ENCODE peak calls at places on chromosomes 13 and 19, in six cellular contexts. One of them, this sample, is unnamed.

GRCh38 chr13:27975579-27976361 is 6.7 kb upstream of the CDX2 start:
- DNase-seq in tibial artery: no peak
- DNase-seq in AG09309: no peak
- DNase-seq in body of pancreas: no peak
- DNase-seq in kidney epithelial cell: no peak
- DNase-seq in heart left ventricle: no peak
- DNase-seq in this sample: no peak

GRCh38 chr13:26861951-26862350 is 101.4 kb upstream of the GPR12 start:
- DNase-seq in kidney epithelial cell: no peak
- DNase-seq in tibial artery: no peak
- DNase-seq in body of pancreas: no peak
- DNase-seq in heart left ventricle: no peak
- DNase-seq in AG09309: no peak
- DNase-seq in this sample: no peak

GRCh38 chr13:37960427-37960826 is 90.9 kb upstream of the TRPC4 start:
- DNase-seq in tibial artery: no peak
- DNase-seq in heart left ventricle: no peak
- DNase-seq in AG09309: no peak
- DNase-seq in body of pancreas: no peak
- DNase-seq in kidney epithelial cell: no peak
- DNase-seq in this sample: no peak

GRCh38 chr19:57068921-57069697 is 50.7 kb upstream of the USP29 start:
- DNase-seq in tibial artery: no peak
- DNase-seq in body of pancreas: peak
- DNase-seq in kidney epithelial cell: no peak
- DNase-seq in AG09309: no peak
- DNase-seq in heart left ventricle: no peak
- DNase-seq in this sample: no peak

GRCh38 chr13:48155850-48156249 is 60.9 kb upstream of the MED4 start:
- DNase-seq in heart left ventricle: no peak
- DNase-seq in tibial artery: no peak
- DNase-seq in body of pancreas: no peak
- DNase-seq in kidney epithelial cell: no peak
- DNase-seq in AG09309: peak
- DNase-seq in this sample: peak

GRCh38 chr19:53424968-53425597 is 6.7 kb upstream of the ZNF761 start:
- DNase-seq in AG09309: peak
- DNase-seq in tibial artery: peak
- DNase-seq in body of pancreas: peak
- DNase-seq in kidney epithelial cell: no peak
- DNase-seq in heart left ventricle: peak
- DNase-seq in this sample: peak

GRCh38 chr19:19490247-19490968 is 24.9 kb downstream of the TSSK6 start:
- DNase-seq in AG09309: peak
- DNase-seq in kidney epithelial cell: peak
- DNase-seq in heart left ventricle: peak
- DNase-seq in tibial artery: peak
- DNase-seq in body of pancreas: peak
- DNase-seq in this sample: peak

GRCh38 chr13:33445024-33445423 is 159.5 kb upstream of the STARD13 start:
- DNase-seq in body of pancreas: no peak
- DNase-seq in tibial artery: no peak
- DNase-seq in heart left ventricle: no peak
- DNase-seq in kidney epithelial cell: no peak
- DNase-seq in AG09309: no peak
- DNase-seq in this sample: no peak

GRCh38 chr13:35855531-35856019 is 275.6 kb downstream of the DCLK1 start:
- DNase-seq in kidney epithelial cell: peak
- DNase-seq in body of pancreas: no peak
- DNase-seq in tibial artery: no peak
- DNase-seq in heart left ventricle: no peak
- DNase-seq in AG09309: no peak
- DNase-seq in this sample: no peak

DNA sequence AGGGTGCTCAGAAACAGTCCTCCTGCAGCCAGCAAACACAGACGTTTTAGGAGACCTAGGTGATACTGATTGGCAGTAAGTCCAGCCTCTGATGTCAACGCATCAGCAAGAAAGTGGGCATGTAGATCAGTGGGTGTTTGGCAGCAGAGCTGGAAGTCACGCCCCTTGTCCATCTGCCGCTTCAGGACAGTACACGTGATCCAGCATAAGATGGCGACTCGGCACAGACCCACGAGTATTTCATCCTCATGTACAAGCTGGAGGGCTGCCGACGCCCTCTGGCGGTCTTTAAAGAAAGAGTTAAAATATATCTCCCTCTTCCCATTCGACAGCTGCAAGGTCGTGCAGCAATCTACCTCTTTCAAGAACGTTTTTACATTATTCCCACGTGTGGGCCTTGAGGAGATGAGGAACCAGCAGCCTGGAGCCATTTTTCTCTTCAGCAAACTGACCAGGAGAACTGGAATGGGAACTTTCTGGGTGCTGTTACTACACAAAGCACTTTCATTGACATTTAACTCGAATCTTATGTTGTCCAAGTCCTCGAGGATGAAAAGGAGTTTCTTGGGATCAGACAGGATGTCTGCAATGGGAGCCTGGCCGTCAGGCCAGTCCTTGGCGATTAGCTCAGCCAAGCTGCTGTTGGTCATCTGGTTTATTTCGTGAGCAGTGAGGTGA is 22.3 kb downstream of the NLRP11 start:
- DNase-seq in AG09309: peak
- DNase-seq in heart left ventricle: peak
- DNase-seq in tibial artery: peak
- DNase-seq in body of pancreas: peak
- DNase-seq in kidney epithelial cell: no peak
- DNase-seq in this sample: no peak
- TF ChIP-seq CTCF in AG09309: peak
- TF ChIP-seq CTCF in heart left ventricle: no peak
- TF ChIP-seq CTCF in tibial artery: no peak
- TF ChIP-seq CTCF in body of pancreas: peak
- TF ChIP-seq CTCF in kidney epithelial cell: peak
- TF ChIP-seq CTCF in this sample: no peak

DNA sequence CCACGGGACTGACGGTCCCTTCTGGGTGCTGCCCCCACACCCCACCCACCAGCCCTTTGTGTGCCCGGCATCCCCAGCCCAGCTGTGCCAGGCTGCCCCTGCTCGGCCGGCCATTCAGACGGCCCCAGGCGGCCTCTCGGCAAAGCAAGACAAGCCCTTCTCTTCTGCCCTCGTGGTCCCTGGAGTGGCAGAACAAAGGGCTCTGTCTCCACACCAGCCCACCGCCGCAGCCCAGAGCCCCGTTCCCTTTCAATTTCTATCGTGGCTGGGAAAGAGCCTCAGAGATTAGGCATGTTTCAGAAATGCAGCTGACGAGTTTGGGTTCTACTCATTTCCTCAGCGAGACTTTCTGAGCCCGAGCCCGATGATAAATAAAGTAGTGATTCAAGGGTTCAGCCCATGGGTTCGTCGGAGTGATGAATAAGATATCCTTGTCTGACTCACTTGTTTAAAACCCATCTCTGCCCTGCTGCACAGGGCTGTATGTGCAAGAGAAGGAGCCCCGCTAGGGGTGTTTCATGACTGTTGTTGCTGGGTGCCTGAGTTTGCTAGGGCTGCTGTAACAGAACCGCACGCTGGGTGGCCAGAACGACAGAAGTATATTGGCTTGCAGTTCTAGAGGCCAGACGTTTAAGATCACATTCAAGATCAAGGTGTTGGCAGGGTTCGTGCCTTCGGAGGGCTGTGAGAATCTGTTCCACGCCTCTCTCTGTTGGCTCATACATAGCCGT is 4.3 kb downstream of the MYO9B start:
- DNase-seq in tibial artery: peak
- DNase-seq in kidney epithelial cell: peak
- DNase-seq in body of pancreas: peak
- DNase-seq in AG09309: peak
- DNase-seq in heart left ventricle: peak
- DNase-seq in this sample: peak
- H3K4me3 ChIP-seq in tibial artery: peak
- H3K4me3 ChIP-seq in kidney epithelial cell: peak
- H3K4me3 ChIP-seq in body of pancreas: no peak
- H3K4me3 ChIP-seq in AG09309: peak
- H3K4me3 ChIP-seq in heart left ventricle: peak
- H3K4me3 ChIP-seq in this sample: peak

GRCh38 chr13:24540236-24541126 is 27.9 kb upstream of the PARP4 start:
- DNase-seq in kidney epithelial cell: no peak
- DNase-seq in heart left ventricle: no peak
- DNase-seq in AG09309: no peak
- DNase-seq in body of pancreas: no peak
- DNase-seq in tibial artery: no peak
- DNase-seq in this sample: no peak

GRCh38 chr13:24539500-24540165 is 27.1 kb upstream of the PARP4 start:
- DNase-seq in AG09309: no peak
- DNase-seq in heart left ventricle: no peak
- DNase-seq in kidney epithelial cell: no peak
- DNase-seq in body of pancreas: no peak
- DNase-seq in tibial artery: no peak
- DNase-seq in this sample: no peak

DNA sequence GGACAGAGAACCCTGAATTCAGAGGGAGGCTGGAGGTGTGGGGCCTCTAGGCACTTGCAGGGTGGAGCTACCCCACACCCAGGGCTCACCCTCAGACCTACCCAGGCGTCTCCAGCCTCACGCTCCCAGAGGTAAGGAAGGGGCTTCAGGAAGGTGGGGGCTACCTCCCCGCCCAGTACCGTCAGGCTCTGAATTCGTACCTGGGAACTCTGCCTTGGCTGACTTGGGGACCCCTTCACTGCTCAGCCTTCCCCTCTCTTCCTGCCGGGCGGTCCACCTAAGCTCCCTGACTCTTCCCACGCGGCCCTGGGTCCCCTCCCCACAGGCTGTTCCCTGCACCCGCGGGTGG is 28.5 kb upstream of the PARP4 start:
- DNase-seq in heart left ventricle: no peak
- DNase-seq in kidney epithelial cell: no peak
- DNase-seq in tibial artery: no peak
- DNase-seq in body of pancreas: no peak
- DNase-seq in AG09309: no peak
- DNase-seq in this sample: no peak
- TF ChIP-seq CTCF in heart left ventricle: no peak
- TF ChIP-seq CTCF in kidney epithelial cell: no peak
- TF ChIP-seq CTCF in tibial artery: no peak
- TF ChIP-seq CTCF in body of pancreas: no peak
- TF ChIP-seq CTCF in AG09309: no peak
- TF ChIP-seq CTCF in this sample: no peak

GRCh38 chr13:42057918-42058530 is 9.6 kb downstream of the DGKH start:
- DNase-seq in AG09309: no peak
- DNase-seq in tibial artery: no peak
- DNase-seq in kidney epithelial cell: no peak
- DNase-seq in body of pancreas: no peak
- DNase-seq in heart left ventricle: no peak
- DNase-seq in this sample: no peak

GRCh38 chr13:42056585-42056984 is 8.1 kb downstream of the DGKH start:
- DNase-seq in body of pancreas: no peak
- DNase-seq in kidney epithelial cell: no peak
- DNase-seq in heart left ventricle: no peak
- DNase-seq in tibial artery: no peak
- DNase-seq in AG09309: no peak
- DNase-seq in this sample: no peak

GRCh38 chr13:42054798-42055499 is 6.5 kb downstream of the DGKH start:
- DNase-seq in AG09309: no peak
- DNase-seq in heart left ventricle: no peak
- DNase-seq in tibial artery: no peak
- DNase-seq in body of pancreas: no peak
- DNase-seq in kidney epithelial cell: no peak
- DNase-seq in this sample: no peak

GRCh38 chr13:42055500-42056085 is 7.1 kb downstream of the DGKH start:
- DNase-seq in heart left ventricle: no peak
- DNase-seq in AG09309: no peak
- DNase-seq in tibial artery: no peak
- DNase-seq in kidney epithelial cell: no peak
- DNase-seq in body of pancreas: no peak
- DNase-seq in this sample: no peak

GRCh38 chr13:42056146-42056545 is 7.7 kb downstream of the DGKH start:
- DNase-seq in heart left ventricle: no peak
- DNase-seq in kidney epithelial cell: no peak
- DNase-seq in body of pancreas: no peak
- DNase-seq in AG09309: no peak
- DNase-seq in tibial artery: no peak
- DNase-seq in this sample: no peak
- H3K4me3 ChIP-seq in heart left ventricle: no peak
- H3K4me3 ChIP-seq in kidney epithelial cell: no peak
- H3K4me3 ChIP-seq in body of pancreas: no peak
- H3K4me3 ChIP-seq in AG09309: no peak
- H3K4me3 ChIP-seq in tibial artery: no peak
- H3K4me3 ChIP-seq in this sample: no peak

DNA sequence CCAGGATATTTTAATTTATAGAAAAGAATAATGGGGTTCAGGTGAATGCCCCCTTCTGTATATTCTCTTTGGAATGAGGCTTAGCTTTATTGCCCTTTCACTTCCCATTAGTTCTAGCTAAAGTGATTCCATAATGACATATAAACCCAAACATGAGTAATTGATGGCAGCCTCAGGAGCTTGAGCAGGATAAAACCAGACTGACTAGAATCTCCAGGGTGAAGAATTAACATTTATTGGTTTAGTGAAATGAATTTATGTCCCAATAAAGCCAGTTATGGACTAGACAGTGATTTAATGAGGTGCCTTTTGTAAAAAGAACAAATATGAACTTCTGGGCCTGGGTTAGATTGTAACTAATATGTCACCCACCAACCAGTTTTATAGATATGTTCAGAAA is 26.7 kb upstream of the OLFM4 start:
- DNase-seq in AG09309: no peak
- DNase-seq in tibial artery: no peak
- DNase-seq in heart left ventricle: no peak
- DNase-seq in body of pancreas: no peak
- DNase-seq in kidney epithelial cell: no peak
- DNase-seq in this sample: no peak
- TF ChIP-seq CTCF in AG09309: no peak
- TF ChIP-seq CTCF in tibial artery: no peak
- TF ChIP-seq CTCF in heart left ventricle: no peak
- TF ChIP-seq CTCF in body of pancreas: no peak
- TF ChIP-seq CTCF in kidney epithelial cell: no peak
- TF ChIP-seq CTCF in this sample: no peak

DNA sequence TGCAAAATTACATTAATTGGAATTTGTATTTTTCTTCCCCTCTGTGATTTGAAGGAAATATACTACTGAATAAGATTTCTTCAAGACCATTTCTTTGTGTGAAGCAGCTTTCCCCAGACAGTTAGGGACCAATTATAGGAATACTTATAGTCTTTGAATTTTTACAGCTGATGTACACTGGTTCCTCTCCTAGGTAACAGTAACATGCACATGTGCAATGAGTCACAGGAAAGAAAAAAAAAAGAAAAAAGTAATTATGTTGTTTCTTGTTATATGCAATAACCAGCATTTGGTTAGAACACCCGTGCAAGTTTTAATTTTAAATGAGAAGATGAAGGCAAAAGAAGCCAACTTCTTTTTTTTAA is 81.9 kb downstream of the PCDH9 start:
- DNase-seq in AG09309: no peak
- DNase-seq in heart left ventricle: no peak
- DNase-seq in kidney epithelial cell: peak
- DNase-seq in tibial artery: no peak
- DNase-seq in body of pancreas: no peak
- DNase-seq in this sample: no peak
- H3K4me3 ChIP-seq in AG09309: no peak
- H3K4me3 ChIP-seq in heart left ventricle: no peak
- H3K4me3 ChIP-seq in kidney epithelial cell: no peak
- H3K4me3 ChIP-seq in tibial artery: no peak
- H3K4me3 ChIP-seq in body of pancreas: no peak
- H3K4me3 ChIP-seq in this sample: no peak